ENCODE peak calls at places on chromosome 18, in eight cellular contexts. One of them, this sample, is unnamed.

GRCh38 chr18:42112657-42113420 is 157.8 kb downstream of the PIK3C3 start:
- DNase-seq in osteoblast: no peak
- DNase-seq in H9: no peak
- DNase-seq in fibroblast of lung: no peak
- DNase-seq in mesendoderm: no peak
- DNase-seq in HepG2: peak; percentile 82
- DNase-seq in esophagus squamous epithelium: no peak
- DNase-seq in breast epithelium: no peak
- DNase-seq in this sample: peak; percentile 14

GRCh38 chr18:6521804-6522418 is 107.2 kb upstream of the L3MBTL4 start:
- DNase-seq in breast epithelium: peak; percentile 54
- DNase-seq in HepG2: peak; percentile 53
- DNase-seq in osteoblast: peak; percentile 51
- DNase-seq in H9: peak; percentile 73
- DNase-seq in fibroblast of lung: peak; percentile 61
- DNase-seq in esophagus squamous epithelium: no peak
- DNase-seq in mesendoderm: peak; percentile 82
- DNase-seq in this sample: peak; percentile 85

GRCh38 chr18:67730884-67731283 is 214.4 kb upstream of the DSEL start:
- DNase-seq in breast epithelium: no peak
- DNase-seq in H9: no peak
- DNase-seq in osteoblast: peak; percentile 86
- DNase-seq in fibroblast of lung: peak; percentile 27
- DNase-seq in HepG2: no peak
- DNase-seq in esophagus squamous epithelium: no peak
- DNase-seq in mesendoderm: no peak
- DNase-seq in this sample: peak; percentile 94

GRCh38 chr18:363327-364115 is 95.7 kb upstream of the THOC1 start:
- DNase-seq in HepG2: no peak
- DNase-seq in fibroblast of lung: peak; percentile 79
- DNase-seq in H9: no peak
- DNase-seq in esophagus squamous epithelium: no peak
- DNase-seq in breast epithelium: no peak
- DNase-seq in osteoblast: no peak
- DNase-seq in mesendoderm: no peak
- DNase-seq in this sample: peak; percentile 32

GRCh38 chr18:75211721-75212625 is 1.4 kb downstream of the TSHZ1 start:
- DNase-seq in fibroblast of lung: no peak
- DNase-seq in mesendoderm: peak; percentile 65
- DNase-seq in osteoblast: no peak
- DNase-seq in esophagus squamous epithelium: no peak
- DNase-seq in H9: peak; percentile 69
- DNase-seq in breast epithelium: no peak
- DNase-seq in HepG2: peak; percentile 9
- DNase-seq in this sample: peak; percentile 25

GRCh38 chr18:32899819-32900218 is 127.0 kb upstream of the KLHL14 start:
- DNase-seq in esophagus squamous epithelium: no peak
- DNase-seq in osteoblast: no peak
- DNase-seq in HepG2: peak; percentile 19
- DNase-seq in H9: no peak
- DNase-seq in breast epithelium: no peak
- DNase-seq in fibroblast of lung: peak; percentile 38
- DNase-seq in mesendoderm: no peak
- DNase-seq in this sample: peak; percentile 3

GRCh38 chr18:73503326-73503725 is 635.5 kb upstream of the NETO1 start:
- DNase-seq in osteoblast: no peak
- DNase-seq in mesendoderm: no peak
- DNase-seq in breast epithelium: no peak
- DNase-seq in fibroblast of lung: no peak
- DNase-seq in HepG2: no peak
- DNase-seq in H9: no peak
- DNase-seq in esophagus squamous epithelium: no peak
- DNase-seq in this sample: no peak

GRCh38 chr18:58476022-58476421 is 152.9 kb downstream of the ALPK2 start:
- DNase-seq in mesendoderm: no peak
- DNase-seq in esophagus squamous epithelium: no peak
- DNase-seq in HepG2: no peak
- DNase-seq in H9: no peak
- DNase-seq in fibroblast of lung: no peak
- DNase-seq in breast epithelium: no peak
- DNase-seq in osteoblast: no peak
- DNase-seq in this sample: no peak

GRCh38 chr18:31513189-31513907 is 15.4 kb downstream of the DSG2 start:
- DNase-seq in H9: no peak
- DNase-seq in breast epithelium: no peak
- DNase-seq in osteoblast: no peak
- DNase-seq in mesendoderm: peak; percentile 96
- DNase-seq in HepG2: peak; percentile 41
- DNase-seq in esophagus squamous epithelium: no peak
- DNase-seq in fibroblast of lung: peak; percentile 21
- DNase-seq in this sample: peak; percentile 74

GRCh38 chr18:2536493-2536892 is 34.8 kb downstream of the METTL4 start:
- DNase-seq in HepG2: no peak
- DNase-seq in breast epithelium: no peak
- DNase-seq in esophagus squamous epithelium: no peak
- DNase-seq in fibroblast of lung: peak; percentile 46
- DNase-seq in H9: no peak
- DNase-seq in mesendoderm: peak; percentile 76
- DNase-seq in osteoblast: peak; percentile 55
- DNase-seq in this sample: peak; percentile 18

GRCh38 chr18:80147418-80148315 is 38.6 kb downstream of the ADNP2 start:
- DNase-seq in fibroblast of lung: peak; percentile 76
- DNase-seq in breast epithelium: peak; percentile 78
- DNase-seq in mesendoderm: peak; percentile 82
- DNase-seq in HepG2: peak; percentile 77
- DNase-seq in osteoblast: peak; percentile 92
- DNase-seq in H9: peak; percentile 68
- DNase-seq in esophagus squamous epithelium: peak; percentile 21
- DNase-seq in this sample: peak; percentile 66

GRCh38 chr18:33673689-33674088 is 95.7 kb downstream of the ASXL3 start:
- DNase-seq in HepG2: no peak
- DNase-seq in mesendoderm: peak; percentile 49
- DNase-seq in esophagus squamous epithelium: no peak
- DNase-seq in H9: no peak
- DNase-seq in osteoblast: no peak
- DNase-seq in breast epithelium: no peak
- DNase-seq in fibroblast of lung: no peak
- DNase-seq in this sample: peak; percentile 5

GRCh38 chr18:23207191-23207955 is 72.1 kb downstream of the CABLES1 start:
- DNase-seq in H9: peak; percentile 45
- DNase-seq in breast epithelium: no peak
- DNase-seq in mesendoderm: peak; percentile 70
- DNase-seq in fibroblast of lung: no peak
- DNase-seq in osteoblast: peak; percentile 74
- DNase-seq in esophagus squamous epithelium: no peak
- DNase-seq in HepG2: peak; percentile 13
- DNase-seq in this sample: peak; percentile 44

GRCh38 chr18:36724591-36725001 is 104.2 kb downstream of the TPGS2 start:
- DNase-seq in mesendoderm: no peak
- DNase-seq in esophagus squamous epithelium: no peak
- DNase-seq in HepG2: no peak
- DNase-seq in osteoblast: peak; percentile 79
- DNase-seq in fibroblast of lung: no peak
- DNase-seq in H9: no peak
- DNase-seq in breast epithelium: no peak
- DNase-seq in this sample: no peak

GRCh38 chr18:21163647-21164625 is 52.3 kb upstream of the ROCK1 start:
- DNase-seq in HepG2: no peak
- DNase-seq in fibroblast of lung: peak; percentile 96
- DNase-seq in breast epithelium: no peak
- DNase-seq in H9: no peak
- DNase-seq in mesendoderm: no peak
- DNase-seq in osteoblast: peak; percentile 86
- DNase-seq in esophagus squamous epithelium: no peak
- DNase-seq in this sample: peak; percentile 90

GRCh38 chr18:79576686-79577351 is 102.8 kb upstream of the CTDP1 start:
- DNase-seq in HepG2: no peak
- DNase-seq in mesendoderm: no peak
- DNase-seq in osteoblast: peak; percentile 62
- DNase-seq in esophagus squamous epithelium: no peak
- DNase-seq in breast epithelium: peak; percentile 52
- DNase-seq in H9: peak; percentile 19
- DNase-seq in fibroblast of lung: peak; percentile 66
- DNase-seq in this sample: no peak

GRCh38 chr18:23386317-23386716 is 66.8 kb upstream of the RIOK3 start:
- DNase-seq in HepG2: peak; percentile 69
- DNase-seq in osteoblast: no peak
- DNase-seq in mesendoderm: no peak
- DNase-seq in breast epithelium: no peak
- DNase-seq in fibroblast of lung: no peak
- DNase-seq in H9: no peak
- DNase-seq in esophagus squamous epithelium: no peak
- DNase-seq in this sample: peak; percentile 13

GRCh38 chr18:58496937-58497336 is 132.0 kb downstream of the ALPK2 start:
- DNase-seq in esophagus squamous epithelium: no peak
- DNase-seq in HepG2: peak; percentile 58
- DNase-seq in osteoblast: no peak
- DNase-seq in breast epithelium: no peak
- DNase-seq in H9: peak; percentile 68
- DNase-seq in fibroblast of lung: no peak
- DNase-seq in mesendoderm: peak; percentile 66
- DNase-seq in this sample: peak; percentile 40

GRCh38 chr18:5973079-5973478 is 77.8 kb upstream of the TMEM200C start:
- DNase-seq in breast epithelium: no peak
- DNase-seq in H9: no peak
- DNase-seq in esophagus squamous epithelium: no peak
- DNase-seq in fibroblast of lung: no peak
- DNase-seq in HepG2: no peak
- DNase-seq in osteoblast: no peak
- DNase-seq in mesendoderm: no peak
- DNase-seq in this sample: no peak

GRCh38 chr18:987325-988186 is 82.9 kb downstream of the ADCYAP1 start:
- DNase-seq in mesendoderm: no peak
- DNase-seq in fibroblast of lung: peak; percentile 25
- DNase-seq in H9: no peak
- DNase-seq in breast epithelium: no peak
- DNase-seq in osteoblast: peak; percentile 26
- DNase-seq in esophagus squamous epithelium: no peak
- DNase-seq in HepG2: no peak
- DNase-seq in this sample: peak; percentile 23

GRCh38 chr18:57950542-57950941 is 93.5 kb upstream of the NEDD4L start:
- DNase-seq in HepG2: no peak
- DNase-seq in mesendoderm: no peak
- DNase-seq in esophagus squamous epithelium: no peak
- DNase-seq in H9: no peak
- DNase-seq in osteoblast: no peak
- DNase-seq in breast epithelium: no peak
- DNase-seq in fibroblast of lung: no peak
- DNase-seq in this sample: no peak

GRCh38 chr18:11040823-11041712 is 108.3 kb downstream of the PIEZO2 start:
- DNase-seq in fibroblast of lung: peak; percentile 80
- DNase-seq in breast epithelium: no peak
- DNase-seq in osteoblast: no peak
- DNase-seq in esophagus squamous epithelium: no peak
- DNase-seq in H9: peak; percentile 51
- DNase-seq in mesendoderm: peak; percentile 66
- DNase-seq in HepG2: peak; percentile 94
- DNase-seq in this sample: peak; percentile 65

GRCh38 chr18:34122724-34123334 is 101.9 kb downstream of the NOL4 start:
- DNase-seq in H9: peak; percentile 33
- DNase-seq in breast epithelium: no peak
- DNase-seq in osteoblast: peak; percentile 62
- DNase-seq in HepG2: peak; percentile 36
- DNase-seq in esophagus squamous epithelium: no peak
- DNase-seq in fibroblast of lung: peak; percentile 74
- DNase-seq in mesendoderm: peak; percentile 74
- DNase-seq in this sample: peak; percentile 67

DNA sequence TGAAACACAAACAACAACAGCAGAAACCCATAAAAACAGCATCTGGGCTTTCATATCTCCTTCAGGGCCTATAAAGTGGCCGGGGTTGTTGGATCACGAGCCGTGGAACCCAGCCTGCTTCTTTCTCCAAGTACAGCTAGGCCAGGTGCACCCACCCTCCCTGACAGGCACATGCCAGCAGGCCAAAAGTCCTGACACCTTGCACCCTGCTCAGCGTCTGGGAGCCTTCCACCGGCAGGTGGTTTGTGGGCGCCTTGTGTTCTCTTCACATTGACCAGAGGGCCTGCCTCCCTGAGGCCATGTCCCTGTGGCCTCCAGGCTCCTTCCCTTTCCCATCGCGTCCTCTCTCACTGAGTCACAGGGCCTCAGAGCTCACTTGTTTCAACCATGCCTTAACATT is 271.6 kb downstream of the ZNF516 start:
- DNase-seq in H9: no peak
- DNase-seq in esophagus squamous epithelium: no peak
- DNase-seq in osteoblast: no peak
- DNase-seq in mesendoderm: no peak
- DNase-seq in breast epithelium: no peak
- DNase-seq in HepG2: no peak
- DNase-seq in fibroblast of lung: no peak
- DNase-seq in this sample: no peak
- H3K4me1 ChIP-seq in H9: no peaks in the 10 kb centered on the region
- H3K4me1 ChIP-seq in esophagus squamous epithelium: no peaks in the 10 kb centered on the region
- H3K4me1 ChIP-seq in osteoblast: no peaks in the 10 kb centered on the region
- H3K4me1 ChIP-seq in mesendoderm: no peaks in the 10 kb centered on the region
- H3K4me1 ChIP-seq in breast epithelium: no peaks in the 10 kb centered on the region
- H3K4me1 ChIP-seq in HepG2: no peaks in the 10 kb centered on the region
- H3K4me1 ChIP-seq in fibroblast of lung: no peaks in the 10 kb centered on the region
- H3K4me1 ChIP-seq in this sample: no peaks in the 10 kb centered on the region

GRCh38 chr18:12595571-12596255 is 62.2 kb downstream of the SPIRE1 start:
- DNase-seq in breast epithelium: no peak
- DNase-seq in fibroblast of lung: no peak
- DNase-seq in osteoblast: peak; percentile 15
- DNase-seq in H9: no peak
- DNase-seq in esophagus squamous epithelium: no peak
- DNase-seq in HepG2: peak; percentile 97
- DNase-seq in mesendoderm: no peak
- DNase-seq in this sample: no peak
- H3K4me1 ChIP-seq in breast epithelium: no peaks in the 10 kb centered on the region
- H3K4me1 ChIP-seq in fibroblast of lung: peaks cover 18% of the 10 kb centered on the region
- H3K4me1 ChIP-seq in osteoblast: peaks cover 40% of the 10 kb centered on the region
- H3K4me1 ChIP-seq in H9: no peaks in the 10 kb centered on the region
- H3K4me1 ChIP-seq in esophagus squamous epithelium: no peaks in the 10 kb centered on the region
- H3K4me1 ChIP-seq in HepG2: peaks cover 74% of the 10 kb centered on the region
- H3K4me1 ChIP-seq in mesendoderm: no peaks in the 10 kb centered on the region
- H3K4me1 ChIP-seq in this sample: peaks cover 48% of the 10 kb centered on the region

DNA sequence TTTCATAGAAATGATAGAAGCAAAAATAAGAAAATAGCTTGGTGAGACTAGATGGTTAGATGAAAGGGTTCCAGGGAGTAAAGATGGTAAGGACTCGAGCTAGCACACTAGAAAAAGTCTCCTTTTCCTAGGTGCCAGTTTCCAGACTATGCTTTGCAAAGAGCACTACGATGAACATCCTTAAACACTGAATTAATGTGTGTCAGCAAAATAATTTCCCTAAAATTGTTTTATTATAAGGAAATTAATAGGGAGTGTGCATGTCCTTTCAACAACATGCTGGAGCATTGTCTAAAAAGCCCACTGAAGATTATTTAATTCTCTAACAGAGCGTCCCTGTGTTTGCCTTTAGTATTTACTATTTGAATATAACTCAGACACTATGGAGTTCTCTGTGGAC is 107.4 kb upstream of the NDUFV2 start:
- DNase-seq in esophagus squamous epithelium: no peak
- DNase-seq in fibroblast of lung: no peak
- DNase-seq in osteoblast: no peak
- DNase-seq in HepG2: no peak
- DNase-seq in H9: no peak
- DNase-seq in mesendoderm: no peak
- DNase-seq in breast epithelium: no peak
- DNase-seq in this sample: no peak
- H3K4me1 ChIP-seq in esophagus squamous epithelium: no peaks in the 10 kb centered on the region
- H3K4me1 ChIP-seq in fibroblast of lung: peaks cover 3% of the 10 kb centered on the region
- H3K4me1 ChIP-seq in osteoblast: peaks cover 13% of the 10 kb centered on the region
- H3K4me1 ChIP-seq in HepG2: no peaks in the 10 kb centered on the region
- H3K4me1 ChIP-seq in H9: no peaks in the 10 kb centered on the region
- H3K4me1 ChIP-seq in mesendoderm: no peaks in the 10 kb centered on the region
- H3K4me1 ChIP-seq in breast epithelium: no peaks in the 10 kb centered on the region
- H3K4me1 ChIP-seq in this sample: peaks cover 20% of the 10 kb centered on the region

GRCh38 chr18:8797206-8797605 is 91.8 kb downstream of the MTCL1 start:
- DNase-seq in mesendoderm: no peak
- DNase-seq in H9: no peak
- DNase-seq in breast epithelium: no peak
- DNase-seq in HepG2: peak; percentile 64
- DNase-seq in esophagus squamous epithelium: no peak
- DNase-seq in osteoblast: peak; percentile 80
- DNase-seq in fibroblast of lung: peak; percentile 49
- DNase-seq in this sample: peak; percentile 79
- H3K4me1 ChIP-seq in mesendoderm: peaks cover 25% of the 10 kb centered on the region
- H3K4me1 ChIP-seq in H9: peaks cover 22% of the 10 kb centered on the region
- H3K4me1 ChIP-seq in breast epithelium: no peaks in the 10 kb centered on the region
- H3K4me1 ChIP-seq in HepG2: peaks cover 59% of the 10 kb centered on the region
- H3K4me1 ChIP-seq in esophagus squamous epithelium: peaks cover 13% of the 10 kb centered on the region
- H3K4me1 ChIP-seq in osteoblast: peaks cover 57% of the 10 kb centered on the region
- H3K4me1 ChIP-seq in fibroblast of lung: peaks cover 45% of the 10 kb centered on the region
- H3K4me1 ChIP-seq in this sample: peaks cover 89% of the 10 kb centered on the region

This sample was measured in PC-3.